ENCODE peak calls at places on chromosomes 5 and 9, in six cellular contexts. One of them, this sample, is unnamed.

GRCh38 chr9:109107402-109108240 is 12.1 kb downstream of the TMEM245 start:
- DNase-seq in HFF-Myc: no peak
- DNase-seq in upper lobe of right lung: no peak
- DNase-seq in body of pancreas: no peak
- DNase-seq in keratinocyte: no peak
- DNase-seq in RWPE1: peak
- DNase-seq in this sample: peak

GRCh38 chr5:173629628-173630027 is 13.2 kb upstream of the BOD1 start:
- DNase-seq in HFF-Myc: no peak
- DNase-seq in upper lobe of right lung: no peak
- DNase-seq in body of pancreas: no peak
- DNase-seq in keratinocyte: no peak
- DNase-seq in RWPE1: no peak
- DNase-seq in this sample: no peak

GRCh38 chr5:101306391-101307137 is 403.5 kb upstream of the ST8SIA4 start:
- DNase-seq in HFF-Myc: no peak
- DNase-seq in upper lobe of right lung: no peak
- DNase-seq in body of pancreas: no peak
- DNase-seq in keratinocyte: no peak
- DNase-seq in RWPE1: no peak
- DNase-seq in this sample: peak

GRCh38 chr5:93591323-93591945 is 8.4 kb downstream of the NR2F1 start:
- DNase-seq in HFF-Myc: no peak
- DNase-seq in upper lobe of right lung: no peak
- DNase-seq in body of pancreas: no peak
- DNase-seq in keratinocyte: no peak
- DNase-seq in RWPE1: no peak
- DNase-seq in this sample: no peak

GRCh38 chr5:20105915-20106314 is 117.9 kb upstream of the CDH18 start:
- DNase-seq in HFF-Myc: no peak
- DNase-seq in upper lobe of right lung: no peak
- DNase-seq in body of pancreas: no peak
- DNase-seq in keratinocyte: no peak
- DNase-seq in RWPE1: no peak
- DNase-seq in this sample: no peak

GRCh38 chr5:140926211-140926902 is at the start of gene PCDHAC1:
- DNase-seq in HFF-Myc: peak
- DNase-seq in upper lobe of right lung: peak
- DNase-seq in body of pancreas: peak
- DNase-seq in keratinocyte: no peak
- DNase-seq in RWPE1: peak
- DNase-seq in this sample: peak

GRCh38 chr5:97071101-97071500 is 71.3 kb downstream of the LIX1 start:
- DNase-seq in HFF-Myc: peak
- DNase-seq in upper lobe of right lung: no peak
- DNase-seq in body of pancreas: no peak
- DNase-seq in keratinocyte: no peak
- DNase-seq in RWPE1: no peak
- DNase-seq in this sample: peak

GRCh38 chr5:96023518-96023917 is 61.9 kb upstream of the ELL2 start:
- DNase-seq in HFF-Myc: no peak
- DNase-seq in upper lobe of right lung: no peak
- DNase-seq in body of pancreas: no peak
- DNase-seq in keratinocyte: no peak
- DNase-seq in RWPE1: peak
- DNase-seq in this sample: peak

GRCh38 chr9:133397895-133398294 is 19.9 kb downstream of the REXO4 start:
- DNase-seq in HFF-Myc: no peak
- DNase-seq in upper lobe of right lung: no peak
- DNase-seq in body of pancreas: no peak
- DNase-seq in keratinocyte: no peak
- DNase-seq in RWPE1: no peak
- DNase-seq in this sample: no peak

GRCh38 chr5:68086857-68087256 is 128.7 kb upstream of the PIK3R1 start:
- DNase-seq in HFF-Myc: no peak
- DNase-seq in upper lobe of right lung: no peak
- DNase-seq in body of pancreas: peak
- DNase-seq in keratinocyte: no peak
- DNase-seq in RWPE1: no peak
- DNase-seq in this sample: no peak

GRCh38 chr5:168747987-168748777 is 169.0 kb upstream of the PANK3 start:
- DNase-seq in HFF-Myc: no peak
- DNase-seq in upper lobe of right lung: no peak
- DNase-seq in body of pancreas: peak
- DNase-seq in keratinocyte: peak
- DNase-seq in RWPE1: peak
- DNase-seq in this sample: peak

GRCh38 chr5:181181650-181182565 is 23.1 kb downstream of the TRIM7 start:
- DNase-seq in HFF-Myc: no peak
- DNase-seq in upper lobe of right lung: peak
- DNase-seq in body of pancreas: peak
- DNase-seq in keratinocyte: no peak
- DNase-seq in RWPE1: peak
- DNase-seq in this sample: peak

GRCh38 chr9:99606955-99607354 is 214.7 kb upstream of the NR4A3 start:
- DNase-seq in HFF-Myc: no peak
- DNase-seq in upper lobe of right lung: no peak
- DNase-seq in body of pancreas: no peak
- DNase-seq in keratinocyte: no peak
- DNase-seq in RWPE1: peak
- DNase-seq in this sample: no peak

GRCh38 chr5:141850183-141850768 is 27.9 kb downstream of the PCDH1 start:
- DNase-seq in HFF-Myc: no peak
- DNase-seq in upper lobe of right lung: no peak
- DNase-seq in body of pancreas: peak
- DNase-seq in keratinocyte: no peak
- DNase-seq in RWPE1: peak
- DNase-seq in this sample: no peak

GRCh38 chr9:106284300-106284699 is 578.7 kb upstream of the ZNF462 start:
- DNase-seq in HFF-Myc: no peak
- DNase-seq in upper lobe of right lung: no peak
- DNase-seq in body of pancreas: no peak
- DNase-seq in keratinocyte: no peak
- DNase-seq in RWPE1: no peak
- DNase-seq in this sample: peak

GRCh38 chr9:121298016-121298538 is 30.1 kb downstream of the GSN start:
- DNase-seq in HFF-Myc: no peak
- DNase-seq in upper lobe of right lung: no peak
- DNase-seq in body of pancreas: no peak
- DNase-seq in keratinocyte: no peak
- DNase-seq in RWPE1: no peak
- DNase-seq in this sample: no peak

GRCh38 chr5:65263291-65263690 is 218.4 kb downstream of the ADAMTS6 start:
- DNase-seq in HFF-Myc: no peak
- DNase-seq in upper lobe of right lung: no peak
- DNase-seq in body of pancreas: no peak
- DNase-seq in keratinocyte: no peak
- DNase-seq in RWPE1: no peak
- DNase-seq in this sample: no peak

GRCh38 chr5:141330299-141331080 is at the start of gene PCDHGA1:
- DNase-seq in HFF-Myc: no peak
- DNase-seq in upper lobe of right lung: no peak
- DNase-seq in body of pancreas: peak
- DNase-seq in keratinocyte: no peak
- DNase-seq in RWPE1: peak
- DNase-seq in this sample: peak

GRCh38 chr5:36240779-36241635 is 718 bp downstream of the NADK2 start:
- DNase-seq in HFF-Myc: no peak
- DNase-seq in upper lobe of right lung: peak
- DNase-seq in body of pancreas: peak
- DNase-seq in keratinocyte: no peak
- DNase-seq in RWPE1: peak
- DNase-seq in this sample: peak

GRCh38 chr9:15308511-15308910 is 1.5 kb upstream of the TTC39B start:
- DNase-seq in HFF-Myc: no peak
- DNase-seq in upper lobe of right lung: no peak
- DNase-seq in body of pancreas: no peak
- DNase-seq in keratinocyte: peak
- DNase-seq in RWPE1: peak
- DNase-seq in this sample: peak

GRCh38 chr5:168920019-168920813 is 341.0 kb upstream of the PANK3 start:
- DNase-seq in HFF-Myc: no peak
- DNase-seq in upper lobe of right lung: no peak
- DNase-seq in body of pancreas: peak
- DNase-seq in keratinocyte: no peak
- DNase-seq in RWPE1: no peak
- DNase-seq in this sample: no peak

GRCh38 chr5:124161286-124161685 is 585.2 kb downstream of the ZNF608 start:
- DNase-seq in HFF-Myc: no peak
- DNase-seq in upper lobe of right lung: no peak
- DNase-seq in body of pancreas: no peak
- DNase-seq in keratinocyte: no peak
- DNase-seq in RWPE1: no peak
- DNase-seq in this sample: no peak

GRCh38 chr5:68033961-68034581 is 181.5 kb upstream of the PIK3R1 start:
- DNase-seq in HFF-Myc: no peak
- DNase-seq in upper lobe of right lung: no peak
- DNase-seq in body of pancreas: peak
- DNase-seq in keratinocyte: no peak
- DNase-seq in RWPE1: no peak
- DNase-seq in this sample: peak

GRCh38 chr5:135386096-135386495 is 12.9 kb downstream of the MACROH2A1 start:
- DNase-seq in HFF-Myc: no peak
- DNase-seq in upper lobe of right lung: no peak
- DNase-seq in body of pancreas: peak
- DNase-seq in keratinocyte: peak
- DNase-seq in RWPE1: peak
- DNase-seq in this sample: peak

GRCh38 chr9:3088166-3088702 is 244.3 kb upstream of the PUM3 start:
- DNase-seq in HFF-Myc: no peak
- DNase-seq in upper lobe of right lung: no peak
- DNase-seq in body of pancreas: no peak
- DNase-seq in keratinocyte: no peak
- DNase-seq in RWPE1: no peak
- DNase-seq in this sample: peak

GRCh38 chr9:78468231-78468630 is 171.3 kb downstream of the PSAT1 start:
- DNase-seq in HFF-Myc: no peak
- DNase-seq in upper lobe of right lung: no peak
- DNase-seq in body of pancreas: no peak
- DNase-seq in keratinocyte: no peak
- DNase-seq in RWPE1: no peak
- DNase-seq in this sample: no peak
- TF ChIP-seq CTCF in HFF-Myc: no peak
- TF ChIP-seq CTCF in upper lobe of right lung: no peak
- TF ChIP-seq CTCF in body of pancreas: no peak
- TF ChIP-seq CTCF in keratinocyte: no peak
- TF ChIP-seq CTCF in RWPE1: no peak
- TF ChIP-seq CTCF in this sample: no peak

GRCh38 chr9:137037035-137037434 is 5.1 kb upstream of the FUT7 start:
- DNase-seq in HFF-Myc: no peak
- DNase-seq in upper lobe of right lung: no peak
- DNase-seq in body of pancreas: no peak
- DNase-seq in keratinocyte: no peak
- DNase-seq in RWPE1: no peak
- DNase-seq in this sample: no peak

GRCh38 chr9:137035937-137036336 is 4.0 kb upstream of the FUT7 start:
- DNase-seq in HFF-Myc: no peak
- DNase-seq in upper lobe of right lung: no peak
- DNase-seq in body of pancreas: no peak
- DNase-seq in keratinocyte: no peak
- DNase-seq in RWPE1: no peak
- DNase-seq in this sample: no peak

GRCh38 chr9:137034709-137035506 is 3.0 kb upstream of the FUT7 start:
- DNase-seq in HFF-Myc: peak
- DNase-seq in upper lobe of right lung: peak
- DNase-seq in body of pancreas: peak
- DNase-seq in keratinocyte: no peak
- DNase-seq in RWPE1: peak
- DNase-seq in this sample: peak

GRCh38 chr9:137034039-137034708 is 2.3 kb upstream of the FUT7 start:
- DNase-seq in HFF-Myc: no peak
- DNase-seq in upper lobe of right lung: no peak
- DNase-seq in body of pancreas: no peak
- DNase-seq in keratinocyte: no peak
- DNase-seq in RWPE1: no peak
- DNase-seq in this sample: no peak

GRCh38 chr9:137035507-137035834 is 3.6 kb upstream of the FUT7 start:
- DNase-seq in HFF-Myc: no peak
- DNase-seq in upper lobe of right lung: no peak
- DNase-seq in body of pancreas: no peak
- DNase-seq in keratinocyte: no peak
- DNase-seq in RWPE1: no peak
- DNase-seq in this sample: no peak
- TF ChIP-seq CTCF in HFF-Myc: no peak
- TF ChIP-seq CTCF in upper lobe of right lung: no peak
- TF ChIP-seq CTCF in body of pancreas: no peak
- TF ChIP-seq CTCF in keratinocyte: no peak
- TF ChIP-seq CTCF in RWPE1: peak
- TF ChIP-seq CTCF in this sample: no peak

GRCh38 chr9:10366171-10366779 is 246.5 kb downstream of the PTPRD start:
- DNase-seq in HFF-Myc: no peak
- DNase-seq in upper lobe of right lung: no peak
- DNase-seq in body of pancreas: peak
- DNase-seq in keratinocyte: peak
- DNase-seq in RWPE1: peak
- DNase-seq in this sample: peak
- TF ChIP-seq CTCF in HFF-Myc: peak
- TF ChIP-seq CTCF in upper lobe of right lung: peak
- TF ChIP-seq CTCF in body of pancreas: peak
- TF ChIP-seq CTCF in keratinocyte: peak
- TF ChIP-seq CTCF in RWPE1: peak
- TF ChIP-seq CTCF in this sample: peak

DNA sequence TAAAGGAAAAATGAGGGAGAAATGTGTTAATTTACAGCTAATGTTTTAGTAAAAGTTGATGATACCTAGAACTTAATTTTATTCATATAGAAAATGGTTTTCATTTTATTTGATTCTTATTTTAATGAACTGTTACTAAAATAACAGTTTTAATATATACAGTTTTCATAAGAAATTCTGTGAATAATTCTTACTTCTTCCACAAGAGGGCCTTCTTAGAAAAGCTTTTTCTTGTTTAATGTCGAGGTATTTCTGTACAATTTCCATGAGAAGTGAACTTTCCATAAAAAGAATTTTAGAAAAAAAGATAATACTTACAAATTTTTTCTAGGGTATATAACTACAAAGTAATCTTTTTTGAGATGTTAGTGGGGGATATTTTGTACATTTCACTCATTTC is 73.9 kb downstream of the KLF9 start:
- DNase-seq in HFF-Myc: no peak
- DNase-seq in upper lobe of right lung: no peak
- DNase-seq in body of pancreas: no peak
- DNase-seq in keratinocyte: no peak
- DNase-seq in RWPE1: peak
- DNase-seq in this sample: peak
- TF ChIP-seq CTCF in HFF-Myc: no peak
- TF ChIP-seq CTCF in upper lobe of right lung: peak
- TF ChIP-seq CTCF in body of pancreas: peak
- TF ChIP-seq CTCF in keratinocyte: peak
- TF ChIP-seq CTCF in RWPE1: peak
- TF ChIP-seq CTCF in this sample: peak